ENCODE peak calls at places on chromosomes 1 and 21, in eight cellular contexts. K is dorsolateral prefrontal cortex, Y is dermis microvascular lymphatic vessel endothelial cell, M is frontal cortex, D is M059J, P is psoas muscle, B is HS-5, Q is NAMALWA. E is an unnamed sample.
A peak's percentile ranks its signal among the peaks of the same experiment; 100 is the strongest.

GRCh38 chr1:90713741-90714509 is 3.2 kb downstream of the BARHL2 start:
- DNase-seq in K (no peak), Y (no peak), M (peak; percentile 17), D (peak; percentile 7), P (no peak), B (no peak), Q (no peak), E (no peak)

GRCh38 chr1:199089393-199090122 is 450.7 kb downstream of the PTPRC start:
- DNase-seq in K (no peak), Y (no peak), M (no peak), D (no peak), P (no peak), B (no peak), Q (peak; percentile 76), E (no peak)

GRCh38 chr21:33384851-33385331 is 18.3 kb upstream of the IFNGR2 start:
- DNase-seq in K (no peak), Y (no peak), M (no peak), D (peak; percentile 55), P (no peak), B (no peak), Q (no peak), E (no peak)

GRCh38 chr1:203204776-203205175 is 18.3 kb upstream of the CHI3L1 start:
- DNase-seq in K (no peak), Y (no peak), M (no peak), D (no peak), P (no peak), B (no peak), Q (no peak), E (no peak)

GRCh38 chr1:43134068-43134467 is 38.0 kb downstream of the EBNA1BP2 start:
- DNase-seq in K (no peak), Y (no peak), M (no peak), D (no peak), P (no peak), B (no peak), Q (no peak), E (no peak)

GRCh38 chr1:47424336-47424982 is 8.4 kb downstream of the FOXE3 start:
- DNase-seq in K (no peak), Y (peak; percentile 36), M (no peak), D (peak; percentile 72), P (no peak), B (peak; percentile 28), Q (peak; percentile 22), E (peak; percentile 52)

GRCh38 chr1:107264561-107264960 is 123.7 kb downstream of the NTNG1 start:
- DNase-seq in K (no peak), Y (peak; percentile 1), M (no peak), D (peak; percentile 63), P (no peak), B (peak; percentile 38), Q (no peak), E (no peak)

GRCh38 chr1:22959545-22960360 is 12.9 kb downstream of the LACTBL1 start:
- DNase-seq in K (no peak), Y (no peak), M (no peak), D (no peak), P (no peak), B (no peak), Q (no peak), E (no peak)

GRCh38 chr1:2489615-2490014 is 13.5 kb downstream of the PLCH2 start:
- DNase-seq in K (no peak), Y (no peak), M (no peak), D (no peak), P (no peak), B (no peak), Q (no peak), E (no peak)

GRCh38 chr21:14748662-14749061 is 202.5 kb upstream of the SAMSN1 start:
- DNase-seq in K (no peak), Y (no peak), M (no peak), D (no peak), P (no peak), B (no peak), Q (no peak), E (no peak)

GRCh38 chr1:169624122-169624521 is 5.8 kb downstream of the SELP start:
- DNase-seq in K (no peak), Y (peak; percentile 69), M (no peak), D (no peak), P (no peak), B (no peak), Q (no peak), E (no peak)

GRCh38 chr1:40392206-40392605 is 18.7 kb downstream of the SMAP2 start:
- DNase-seq in K (peak; percentile 46), Y (no peak), M (peak; percentile 36), D (peak; percentile 78), P (peak; percentile 54), B (peak; percentile 69), Q (no peak), E (no peak)

GRCh38 chr1:161733526-161733925 is 12.2 kb downstream of the FCRLB start:
- DNase-seq in K (no peak), Y (peak; percentile 81), M (no peak), D (peak; percentile 87), P (no peak), B (peak; percentile 85), Q (no peak), E (peak; percentile 59)

GRCh38 chr1:62230724-62231123 is 36.1 kb downstream of the L1TD1 start:
- DNase-seq in K (no peak), Y (no peak), M (no peak), D (peak; percentile 98), P (no peak), B (peak; percentile 82), Q (no peak), E (peak; percentile 95)

GRCh38 chr1:204319462-204319861 is 40.3 kb downstream of the PLEKHA6 start:
- DNase-seq in K (no peak), Y (peak; percentile 47), M (no peak), D (peak; percentile 98), P (no peak), B (peak; percentile 67), Q (no peak), E (peak; percentile 92)

GRCh38 chr1:195019385-195019784 is 1588.9 kb downstream of the KCNT2 start:
- DNase-seq in K (no peak), Y (no peak), M (no peak), D (peak; percentile 55), P (no peak), B (no peak), Q (no peak), E (no peak)

GRCh38 chr1:115927971-115928370 is 48.3 kb upstream of the SLC22A15 start:
- DNase-seq in K (no peak), Y (no peak), M (no peak), D (no peak), P (no peak), B (no peak), Q (no peak), E (no peak)

E was measured in NCI-H226.